ENCODE peak calls at places on chromosome 12, in eight cellular contexts. I is HAP-1; S is stimulated activated CD4-positive, alpha-beta T cell treated with anti-CD3 and anti-CD28 coated beads, Interleukin-1b, Interleukin-23, amount 100 ng/mL, for 48 hours; W is GM04504; K is glomerular endothelial cell; H is NCI-H748 treated with DMSO at 0.1 percent for 48 hours; B is HFFc6; Z is iris pigment epithelial cell. P is an unnamed sample.

GRCh38 chr12:1777798-1778197 is 42.6 kb upstream of the LRTM2 start:
- DNase-seq in I (no peak), S (no peak), W (peak), K (no peak), H (no peak), B (peak), Z (peak), P (no peak)

GRCh38 chr12:10213168-10214130 is 772 bp downstream of the GABARAPL1 start:
- DNase-seq in I (peak), S (peak), W (no peak), K (no peak), H (peak), B (peak), Z (peak), P (peak)

GRCh38 chr12:7857916-7858315 is 14.8 kb downstream of the SLC2A14 start:
- DNase-seq in I (no peak), S (no peak), W (no peak), K (no peak), H (no peak), B (no peak), Z (peak), P (no peak)

GRCh38 chr12:2944401-2945047 is 14.7 kb upstream of the TEAD4 start:
- DNase-seq in I (no peak), S (peak), W (no peak), K (no peak), H (peak), B (no peak), Z (peak), P (no peak)

GRCh38 chr12:110575326-110575725 is 7.8 kb downstream of the PPTC7 start:
- DNase-seq in I (no peak), S (no peak), W (no peak), K (no peak), H (no peak), B (no peak), Z (no peak), P (no peak)

GRCh38 chr12:124531281-124531745 is 36.1 kb downstream of the NCOR2 start:
- DNase-seq in I (no peak), S (no peak), W (no peak), K (no peak), H (no peak), B (no peak), Z (no peak), P (no peak)

GRCh38 chr12:85835417-85835809 is 796 bp downstream of the RASSF9 start:
- DNase-seq in I (no peak), S (no peak), W (no peak), K (peak), H (no peak), B (no peak), Z (no peak), P (no peak)

GRCh38 chr12:17358850-17359249 is 731.1 kb downstream of the RERGL start:
- DNase-seq in I (no peak), S (no peak), W (no peak), K (no peak), H (no peak), B (no peak), Z (no peak), P (no peak)

GRCh38 chr12:59780605-59781135 is 184.8 kb downstream of the SLC16A7 start:
- DNase-seq in I (no peak), S (no peak), W (no peak), K (no peak), H (no peak), B (peak), Z (peak), P (no peak)

GRCh38 chr12:101459642-101460346 is 15.3 kb upstream of the SPIC start:
- DNase-seq in I (peak), S (no peak), W (peak), K (no peak), H (no peak), B (peak), Z (peak), P (no peak)

GRCh38 chr12:116583284-116583683 is 24.1 kb downstream of the MAP1LC3B2 start:
- DNase-seq in I (no peak), S (no peak), W (no peak), K (no peak), H (no peak), B (no peak), Z (no peak), P (no peak)

GRCh38 chr12:89453579-89453978 is 71.0 kb downstream of the GALNT4 start:
- DNase-seq in I (no peak), S (no peak), W (peak), K (peak), H (no peak), B (peak), Z (peak), P (no peak)

GRCh38 chr12:81381951-81382350 is 304.1 kb downstream of the ACSS3 start:
- DNase-seq in I (no peak), S (no peak), W (no peak), K (no peak), H (peak), B (no peak), Z (no peak), P (no peak)